ENCODE peak calls at places on chromosomes 16 and 17, in ten cellular contexts. One of them, this sample, is unnamed.

GRCh38 chr17:73952498-73953205 is 250.8 kb upstream of the RPL38 start:
- DNase-seq in SHP77: no peak
- DNase-seq in tibial artery: no peak
- DNase-seq in brain microvascular endothelial cell: no peak
- DNase-seq in cardiac fibroblast: no peak
- DNase-seq in ovary: no peak
- DNase-seq in stimulated activated CD8-positive, alpha-beta memory T cell treated with anti-CD3 and anti-CD28 coated beads, Interleukin-15, amount 100 ng/mL, for 24 hours: no peak
- DNase-seq in adipocyte: no peak
- DNase-seq in activated CD4-positive, alpha-beta T cell treated with anti-CD3 and anti-CD28 coated beads for 48 hours: peak; percentile 46
- DNase-seq in suprapubic skin: no peak
- DNase-seq in this sample: peak; percentile 3

GRCh38 chr16:17260271-17260849 is 210.4 kb downstream of the XYLT1 start:
- DNase-seq in ovary: no peak
- DNase-seq in stimulated activated CD8-positive, alpha-beta memory T cell treated with anti-CD3 and anti-CD28 coated beads, Interleukin-15, amount 100 ng/mL, for 24 hours: no peak
- DNase-seq in cardiac fibroblast: no peak
- DNase-seq in suprapubic skin: no peak
- DNase-seq in adipocyte: no peak
- DNase-seq in activated CD4-positive, alpha-beta T cell treated with anti-CD3 and anti-CD28 coated beads for 48 hours: no peak
- DNase-seq in brain microvascular endothelial cell: no peak
- DNase-seq in SHP77: no peak
- DNase-seq in tibial artery: no peak
- DNase-seq in this sample: no peak

GRCh38 chr17:30095507-30096244 is 20.9 kb upstream of the NSRP1 start:
- DNase-seq in ovary: no peak
- DNase-seq in cardiac fibroblast: peak; percentile 89
- DNase-seq in suprapubic skin: no peak
- DNase-seq in adipocyte: peak; percentile 91
- DNase-seq in brain microvascular endothelial cell: peak; percentile 78
- DNase-seq in tibial artery: no peak
- DNase-seq in activated CD4-positive, alpha-beta T cell treated with anti-CD3 and anti-CD28 coated beads for 48 hours: no peak
- DNase-seq in stimulated activated CD8-positive, alpha-beta memory T cell treated with anti-CD3 and anti-CD28 coated beads, Interleukin-15, amount 100 ng/mL, for 24 hours: no peak
- DNase-seq in SHP77: no peak
- DNase-seq in this sample: peak; percentile 72

GRCh38 chr17:74920679-74921044 is 2.4 kb downstream of the USH1G start:
- DNase-seq in SHP77: no peak
- DNase-seq in cardiac fibroblast: no peak
- DNase-seq in ovary: no peak
- DNase-seq in suprapubic skin: no peak
- DNase-seq in tibial artery: no peak
- DNase-seq in brain microvascular endothelial cell: no peak
- DNase-seq in adipocyte: no peak
- DNase-seq in activated CD4-positive, alpha-beta T cell treated with anti-CD3 and anti-CD28 coated beads for 48 hours: no peak
- DNase-seq in stimulated activated CD8-positive, alpha-beta memory T cell treated with anti-CD3 and anti-CD28 coated beads, Interleukin-15, amount 100 ng/mL, for 24 hours: no peak
- DNase-seq in this sample: no peak

GRCh38 chr16:21603920-21604319 is 4.5 kb downstream of the METTL9 start:
- DNase-seq in adipocyte: no peak
- DNase-seq in activated CD4-positive, alpha-beta T cell treated with anti-CD3 and anti-CD28 coated beads for 48 hours: no peak
- DNase-seq in suprapubic skin: no peak
- DNase-seq in ovary: no peak
- DNase-seq in SHP77: no peak
- DNase-seq in brain microvascular endothelial cell: no peak
- DNase-seq in cardiac fibroblast: no peak
- DNase-seq in tibial artery: no peak
- DNase-seq in stimulated activated CD8-positive, alpha-beta memory T cell treated with anti-CD3 and anti-CD28 coated beads, Interleukin-15, amount 100 ng/mL, for 24 hours: no peak
- DNase-seq in this sample: no peak

GRCh38 chr17:57032343-57032742 is 52.7 kb upstream of the AKAP1 start:
- DNase-seq in ovary: peak; percentile 36
- DNase-seq in adipocyte: no peak
- DNase-seq in SHP77: no peak
- DNase-seq in stimulated activated CD8-positive, alpha-beta memory T cell treated with anti-CD3 and anti-CD28 coated beads, Interleukin-15, amount 100 ng/mL, for 24 hours: no peak
- DNase-seq in brain microvascular endothelial cell: no peak
- DNase-seq in suprapubic skin: peak; percentile 34
- DNase-seq in tibial artery: peak; percentile 54
- DNase-seq in activated CD4-positive, alpha-beta T cell treated with anti-CD3 and anti-CD28 coated beads for 48 hours: no peak
- DNase-seq in cardiac fibroblast: no peak
- DNase-seq in this sample: no peak

GRCh38 chr17:45783593-45784292 is 377 bp upstream of the CRHR1 start:
- DNase-seq in tibial artery: no peak
- DNase-seq in adipocyte: peak; percentile 20
- DNase-seq in stimulated activated CD8-positive, alpha-beta memory T cell treated with anti-CD3 and anti-CD28 coated beads, Interleukin-15, amount 100 ng/mL, for 24 hours: no peak
- DNase-seq in SHP77: peak; percentile 6
- DNase-seq in cardiac fibroblast: no peak
- DNase-seq in suprapubic skin: no peak
- DNase-seq in ovary: no peak
- DNase-seq in activated CD4-positive, alpha-beta T cell treated with anti-CD3 and anti-CD28 coated beads for 48 hours: peak; percentile 12
- DNase-seq in brain microvascular endothelial cell: no peak
- DNase-seq in this sample: no peak

GRCh38 chr17:48732688-48733629 is 4.4 kb upstream of the HOXB13 start:
- DNase-seq in brain microvascular endothelial cell: no peak
- DNase-seq in suprapubic skin: no peak
- DNase-seq in cardiac fibroblast: no peak
- DNase-seq in adipocyte: no peak
- DNase-seq in stimulated activated CD8-positive, alpha-beta memory T cell treated with anti-CD3 and anti-CD28 coated beads, Interleukin-15, amount 100 ng/mL, for 24 hours: no peak
- DNase-seq in ovary: no peak
- DNase-seq in SHP77: no peak
- DNase-seq in activated CD4-positive, alpha-beta T cell treated with anti-CD3 and anti-CD28 coated beads for 48 hours: no peak
- DNase-seq in tibial artery: no peak
- DNase-seq in this sample: no peak

GRCh38 chr17:62800580-62800979 is 7.5 kb downstream of the MARCHF10 start:
- DNase-seq in adipocyte: no peak
- DNase-seq in activated CD4-positive, alpha-beta T cell treated with anti-CD3 and anti-CD28 coated beads for 48 hours: no peak
- DNase-seq in brain microvascular endothelial cell: no peak
- DNase-seq in cardiac fibroblast: peak; percentile 45
- DNase-seq in stimulated activated CD8-positive, alpha-beta memory T cell treated with anti-CD3 and anti-CD28 coated beads, Interleukin-15, amount 100 ng/mL, for 24 hours: no peak
- DNase-seq in ovary: no peak
- DNase-seq in tibial artery: no peak
- DNase-seq in SHP77: no peak
- DNase-seq in suprapubic skin: no peak
- DNase-seq in this sample: no peak

GRCh38 chr16:88510091-88510719 is 57.1 kb downstream of the ZFPM1 start:
- DNase-seq in ovary: no peak
- DNase-seq in stimulated activated CD8-positive, alpha-beta memory T cell treated with anti-CD3 and anti-CD28 coated beads, Interleukin-15, amount 100 ng/mL, for 24 hours: no peak
- DNase-seq in activated CD4-positive, alpha-beta T cell treated with anti-CD3 and anti-CD28 coated beads for 48 hours: no peak
- DNase-seq in brain microvascular endothelial cell: no peak
- DNase-seq in tibial artery: no peak
- DNase-seq in suprapubic skin: no peak
- DNase-seq in cardiac fibroblast: no peak
- DNase-seq in adipocyte: peak; percentile 24
- DNase-seq in SHP77: peak; percentile 18
- DNase-seq in this sample: no peak

GRCh38 chr16:26598061-26598460 is 468.7 kb upstream of the C16orf82 start:
- DNase-seq in cardiac fibroblast: no peak
- DNase-seq in SHP77: no peak
- DNase-seq in brain microvascular endothelial cell: peak; percentile 25
- DNase-seq in activated CD4-positive, alpha-beta T cell treated with anti-CD3 and anti-CD28 coated beads for 48 hours: peak; percentile 80
- DNase-seq in adipocyte: no peak
- DNase-seq in ovary: no peak
- DNase-seq in tibial artery: no peak
- DNase-seq in suprapubic skin: no peak
- DNase-seq in stimulated activated CD8-positive, alpha-beta memory T cell treated with anti-CD3 and anti-CD28 coated beads, Interleukin-15, amount 100 ng/mL, for 24 hours: peak; percentile 13
- DNase-seq in this sample: no peak

GRCh38 chr16:61544165-61544564 is 492.1 kb downstream of the CDH8 start:
- DNase-seq in adipocyte: no peak
- DNase-seq in activated CD4-positive, alpha-beta T cell treated with anti-CD3 and anti-CD28 coated beads for 48 hours: no peak
- DNase-seq in cardiac fibroblast: no peak
- DNase-seq in SHP77: no peak
- DNase-seq in suprapubic skin: no peak
- DNase-seq in ovary: no peak
- DNase-seq in tibial artery: no peak
- DNase-seq in brain microvascular endothelial cell: no peak
- DNase-seq in stimulated activated CD8-positive, alpha-beta memory T cell treated with anti-CD3 and anti-CD28 coated beads, Interleukin-15, amount 100 ng/mL, for 24 hours: no peak
- DNase-seq in this sample: no peak

GRCh38 chr16:85783441-85783840 is 15.9 kb downstream of the EMC8 start:
- DNase-seq in ovary: no peak
- DNase-seq in stimulated activated CD8-positive, alpha-beta memory T cell treated with anti-CD3 and anti-CD28 coated beads, Interleukin-15, amount 100 ng/mL, for 24 hours: no peak
- DNase-seq in SHP77: no peak
- DNase-seq in tibial artery: no peak
- DNase-seq in suprapubic skin: no peak
- DNase-seq in cardiac fibroblast: no peak
- DNase-seq in activated CD4-positive, alpha-beta T cell treated with anti-CD3 and anti-CD28 coated beads for 48 hours: no peak
- DNase-seq in brain microvascular endothelial cell: no peak
- DNase-seq in adipocyte: no peak
- DNase-seq in this sample: no peak

GRCh38 chr16:48824271-48824670 is 214.3 kb upstream of the N4BP1 start:
- DNase-seq in adipocyte: no peak
- DNase-seq in SHP77: no peak
- DNase-seq in ovary: no peak
- DNase-seq in cardiac fibroblast: no peak
- DNase-seq in activated CD4-positive, alpha-beta T cell treated with anti-CD3 and anti-CD28 coated beads for 48 hours: no peak
- DNase-seq in stimulated activated CD8-positive, alpha-beta memory T cell treated with anti-CD3 and anti-CD28 coated beads, Interleukin-15, amount 100 ng/mL, for 24 hours: no peak
- DNase-seq in tibial artery: no peak
- DNase-seq in suprapubic skin: no peak
- DNase-seq in brain microvascular endothelial cell: no peak
- DNase-seq in this sample: no peak

GRCh38 chr16:87953308-87954208 is 2.3 kb downstream of the BANP start:
- DNase-seq in suprapubic skin: no peak
- DNase-seq in tibial artery: no peak
- DNase-seq in ovary: no peak
- DNase-seq in adipocyte: no peak
- DNase-seq in brain microvascular endothelial cell: no peak
- DNase-seq in cardiac fibroblast: no peak
- DNase-seq in activated CD4-positive, alpha-beta T cell treated with anti-CD3 and anti-CD28 coated beads for 48 hours: no peak
- DNase-seq in stimulated activated CD8-positive, alpha-beta memory T cell treated with anti-CD3 and anti-CD28 coated beads, Interleukin-15, amount 100 ng/mL, for 24 hours: no peak
- DNase-seq in SHP77: no peak
- DNase-seq in this sample: no peak

GRCh38 chr16:66549284-66550131 is at the start of gene TK2:
- DNase-seq in brain microvascular endothelial cell: peak; percentile 62
- DNase-seq in adipocyte: peak; percentile 88
- DNase-seq in cardiac fibroblast: peak; percentile 73
- DNase-seq in suprapubic skin: peak; percentile 86
- DNase-seq in tibial artery: peak; percentile 33
- DNase-seq in stimulated activated CD8-positive, alpha-beta memory T cell treated with anti-CD3 and anti-CD28 coated beads, Interleukin-15, amount 100 ng/mL, for 24 hours: peak; percentile 45
- DNase-seq in SHP77: no peak
- DNase-seq in ovary: peak; percentile 86
- DNase-seq in activated CD4-positive, alpha-beta T cell treated with anti-CD3 and anti-CD28 coated beads for 48 hours: peak; percentile 78
- DNase-seq in this sample: peak; percentile 73

GRCh38 chr16:49810769-49811315 is 45.1 kb downstream of the ZNF423 start:
- DNase-seq in SHP77: no peak
- DNase-seq in tibial artery: no peak
- DNase-seq in ovary: no peak
- DNase-seq in cardiac fibroblast: no peak
- DNase-seq in suprapubic skin: no peak
- DNase-seq in adipocyte: no peak
- DNase-seq in brain microvascular endothelial cell: no peak
- DNase-seq in stimulated activated CD8-positive, alpha-beta memory T cell treated with anti-CD3 and anti-CD28 coated beads, Interleukin-15, amount 100 ng/mL, for 24 hours: no peak
- DNase-seq in activated CD4-positive, alpha-beta T cell treated with anti-CD3 and anti-CD28 coated beads for 48 hours: no peak
- DNase-seq in this sample: no peak

GRCh38 chr16:9090101-9090959 is 1.1 kb upstream of the HAPSTR1 start:
- DNase-seq in activated CD4-positive, alpha-beta T cell treated with anti-CD3 and anti-CD28 coated beads for 48 hours: peak; percentile 68
- DNase-seq in brain microvascular endothelial cell: no peak
- DNase-seq in tibial artery: peak; percentile 46
- DNase-seq in adipocyte: peak; percentile 57
- DNase-seq in stimulated activated CD8-positive, alpha-beta memory T cell treated with anti-CD3 and anti-CD28 coated beads, Interleukin-15, amount 100 ng/mL, for 24 hours: no peak
- DNase-seq in ovary: peak; percentile 74
- DNase-seq in suprapubic skin: peak; percentile 80
- DNase-seq in cardiac fibroblast: no peak
- DNase-seq in SHP77: no peak
- DNase-seq in this sample: peak; percentile 13

GRCh38 chr17:65472602-65473001 is 88.8 kb downstream of the AXIN2 start:
- DNase-seq in tibial artery: peak; percentile 69
- DNase-seq in suprapubic skin: no peak
- DNase-seq in SHP77: no peak
- DNase-seq in ovary: peak; percentile 52
- DNase-seq in activated CD4-positive, alpha-beta T cell treated with anti-CD3 and anti-CD28 coated beads for 48 hours: no peak
- DNase-seq in brain microvascular endothelial cell: no peak
- DNase-seq in cardiac fibroblast: peak; percentile 76
- DNase-seq in adipocyte: peak; percentile 89
- DNase-seq in stimulated activated CD8-positive, alpha-beta memory T cell treated with anti-CD3 and anti-CD28 coated beads, Interleukin-15, amount 100 ng/mL, for 24 hours: no peak
- DNase-seq in this sample: peak; percentile 73